ENCODE peak calls at places on chromosomes 11 and 22, in five cellular contexts. U, A, Z, P and O are unnamed samples.

GRCh38 chr22:50671641-50672040 is 982 bp upstream of the SHANK3 start:
- DNase-seq in U (no peak), A (no peak), Z (no peak), P (no peak), O (no peak)

GRCh38 chr11:71075116-71075720 is 177.2 kb downstream of the SHANK2 start:
- DNase-seq in U (no peak), A (no peak), Z (no peak), P (no peak), O (no peak)

GRCh38 chr11:3123761-3124733 is 41.1 kb downstream of the OSBPL5 start:
- DNase-seq in U (peak; percentile 69), A (peak; percentile 78), Z (peak; percentile 94), P (peak; percentile 78), O (peak; percentile 92)

GRCh38 chr11:95230054-95231034 is 658 bp downstream of the SESN3 start:
- DNase-seq in U (peak; percentile 52), A (no peak), Z (peak; percentile 28), P (peak; percentile 45), O (no peak)

GRCh38 chr22:24244144-24244787 is 616 bp downstream of the GGT5 start:
- DNase-seq in U (peak; percentile 71), A (peak; percentile 74), Z (peak; percentile 49), P (no peak), O (peak; percentile 78)

GRCh38 chr11:86167499-86168161 is 76.9 kb upstream of the EED start:
- DNase-seq in U (no peak), A (no peak), Z (no peak), P (no peak), O (peak; percentile 57)

GRCh38 chr11:6156628-6157367 is 13.3 kb downstream of the OR52B2 start:
- DNase-seq in U (no peak), A (no peak), Z (no peak), P (no peak), O (no peak)

GRCh38 chr22:17342361-17342760 is 26.9 kb upstream of the CECR2 start:
- DNase-seq in U (no peak), A (no peak), Z (no peak), P (no peak), O (no peak)

GRCh38 chr11:102111011-102111786 is 952 bp downstream of the YAP1 start:
- DNase-seq in U (peak; percentile 89), A (peak; percentile 92), Z (peak; percentile 81), P (peak; percentile 75), O (peak; percentile 82)

GRCh38 chr11:122998727-122999370 is 17.2 kb upstream of the BSX start:
- DNase-seq in U (no peak), A (no peak), Z (no peak), P (no peak), O (no peak)

GRCh38 chr11:83292709-83293435 is 6.7 kb upstream of the CCDC90B start:
- DNase-seq in U (no peak), A (no peak), Z (peak; percentile 24), P (no peak), O (no peak)

GRCh38 chr22:39171623-39172264 is 19.3 kb upstream of the CBX7 start:
- DNase-seq in U (peak; percentile 31), A (no peak), Z (no peak), P (no peak), O (no peak)

GRCh38 chr11:62902932-62903331 is 18.2 kb downstream of the CHRM1 start:
- DNase-seq in U (no peak), A (no peak), Z (no peak), P (no peak), O (no peak)

GRCh38 chr22:28477556-28477955 is 202.1 kb downstream of the TTC28 start:
- DNase-seq in U (no peak), A (no peak), Z (no peak), P (no peak), O (no peak)

GRCh38 chr11:98207086-98207485 is 813.7 kb upstream of the CNTN5 start:
- DNase-seq in U (no peak), A (no peak), Z (no peak), P (no peak), O (no peak)

GRCh38 chr22:23823331-23823791 is 15.4 kb downstream of the DERL3 start:
- DNase-seq in U (peak; percentile 24), A (no peak), Z (no peak), P (no peak), O (peak; percentile 68)

GRCh38 chr11:417652-418342 is 3.0 kb upstream of the SIGIRR start:
- DNase-seq in U (no peak), A (no peak), Z (no peak), P (no peak), O (peak; percentile 41)

GRCh38 chr22:32785636-32786418 is 15.7 kb upstream of the TIMP3 start:
- DNase-seq in U (no peak), A (no peak), Z (no peak), P (no peak), O (no peak)

GRCh38 chr22:50599816-50600454 is 658 bp upstream of the MAPK8IP2 start:
- DNase-seq in U (peak; percentile 83), A (no peak), Z (no peak), P (no peak), O (peak; percentile 89)

GRCh38 chr11:67351275-67352005 is 1.9 kb downstream of the POLD4 start:
- DNase-seq in U (peak; percentile 74), A (peak; percentile 77), Z (peak; percentile 71), P (peak; percentile 68), O (no peak)

GRCh38 chr11:103871923-103872551 is 164.4 kb upstream of the DDI1 start:
- DNase-seq in U (no peak), A (no peak), Z (no peak), P (no peak), O (no peak)

GRCh38 chr22:22070371-22070824 is 87.8 kb upstream of the TOP3B start:
- DNase-seq in U (no peak), A (no peak), Z (no peak), P (no peak), O (no peak)

GRCh38 chr11:19419813-19420212 is 179.1 kb upstream of the E2F8 start:
- DNase-seq in U (no peak), A (no peak), Z (no peak), P (no peak), O (no peak)

GRCh38 chr22:19942886-19943664 is 1.5 kb upstream of the TXNRD2 start:
- DNase-seq in U (peak; percentile 69), A (peak; percentile 49), Z (peak; percentile 69), P (no peak), O (peak; percentile 50)

GRCh38 chr11:615453-616319 is at the start of gene IRF7:
- DNase-seq in U (peak; percentile 91), A (peak; percentile 99), Z (peak; percentile 92), P (peak; percentile 97), O (peak; percentile 99)

GRCh38 chr11:116148056-116148455 is 624.7 kb downstream of the BUD13 start:
- DNase-seq in U (no peak), A (no peak), Z (no peak), P (no peak), O (no peak)

GRCh38 chr11:130726234-130726559 is 190.1 kb downstream of the SNX19 start:
- DNase-seq in U (peak; percentile 37), A (no peak), Z (peak; percentile 24), P (peak; percentile 51), O (no peak)

GRCh38 chr11:37657645-37658044 is 1059.6 kb upstream of the RAG2 start:
- DNase-seq in U (no peak), A (no peak), Z (no peak), P (no peak), O (no peak)

DNA sequence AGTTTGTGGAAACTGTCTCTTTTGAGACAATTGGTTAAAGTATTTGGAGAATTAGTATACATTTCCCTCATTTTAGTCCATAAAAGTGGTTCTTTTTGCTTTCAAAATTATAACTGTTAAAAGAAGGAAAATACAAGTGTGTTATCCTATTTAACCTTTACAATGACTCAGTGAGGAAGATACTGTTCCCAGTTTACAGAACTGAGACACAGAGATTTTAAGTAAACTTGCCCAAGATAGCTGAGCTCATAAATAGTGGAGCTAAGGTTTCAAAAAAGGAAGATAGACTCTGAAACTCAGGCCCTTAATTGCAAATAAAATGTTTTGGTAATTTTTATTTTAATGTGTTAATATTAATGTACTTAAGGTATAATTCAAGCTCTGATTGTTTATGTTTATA is 58.9 kb downstream of the DKK3 start:
- DNase-seq in U (no peak), A (no peak), Z (no peak), P (no peak), O (no peak)
- H3K36me3 ChIP-seq in U (no peaks in the 10 kb centered on the region), A (peaks cover 79% of the 10 kb centered on the region), Z (no peaks in the 10 kb centered on the region), P (peaks cover 92% of the 10 kb centered on the region), O (peaks cover 8% of the 10 kb centered on the region)

DNA sequence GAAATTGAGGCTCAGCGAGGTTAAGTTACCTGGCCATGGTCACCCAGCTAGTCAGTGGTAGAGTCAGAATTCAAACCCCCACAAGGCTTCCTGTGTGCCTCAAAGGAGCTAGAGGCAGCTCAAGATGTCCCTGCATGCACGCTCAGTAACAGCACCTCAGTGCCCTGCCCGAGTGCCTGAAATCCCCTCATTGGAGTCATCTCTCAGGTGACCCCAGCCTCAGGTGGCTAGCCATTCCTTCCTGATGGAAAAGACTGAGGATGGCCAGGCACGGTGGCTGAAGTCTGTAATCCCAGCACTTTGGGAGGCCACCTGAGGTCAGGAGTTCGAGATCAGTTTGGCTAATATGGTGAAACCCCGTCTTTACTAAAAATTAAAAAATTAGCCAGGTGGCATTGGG is 36.9 kb downstream of the LIF start:
- DNase-seq in U (no peak), A (no peak), Z (no peak), P (no peak), O (no peak)
- H3K27ac ChIP-seq in U (peak overlapping the region; percentile 53), A (peak overlapping the region; percentile 75), Z (peak overlapping the region; percentile 87), P (peak overlapping the region; percentile 84), O (no peak overlapping the region)

DNA sequence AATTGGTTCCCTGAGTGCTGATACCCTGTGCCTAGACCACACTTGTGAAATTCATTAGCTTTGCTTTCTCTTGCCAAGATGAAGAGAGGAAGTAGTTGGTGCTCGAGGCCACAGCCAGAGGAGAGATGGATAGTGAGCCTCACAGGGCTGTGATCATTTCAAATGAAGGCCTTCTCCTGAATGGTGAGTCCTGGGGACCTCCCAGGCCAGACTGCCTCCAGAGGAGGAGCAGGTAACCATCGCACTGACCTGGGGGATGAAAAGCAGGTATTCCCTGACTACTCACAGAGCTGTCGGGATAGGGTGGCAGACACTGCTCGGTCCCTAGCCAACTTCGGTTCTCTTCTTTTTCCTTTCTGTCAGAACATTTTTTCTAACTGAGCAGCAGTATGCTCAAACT is 4.8 kb upstream of the FXYD6 start:
- DNase-seq in U (no peak), A (no peak), Z (no peak), P (no peak), O (no peak)
- H3K4me1 ChIP-seq in U (peaks cover 14% of the 10 kb centered on the region), A (peaks cover 14% of the 10 kb centered on the region), Z (peaks cover 10% of the 10 kb centered on the region), P (peaks cover 18% of the 10 kb centered on the region), O (no peaks in the 10 kb centered on the region)

GRCh38 chr11:10798330-10798980 is 10.3 kb downstream of the EIF4G2 start:
- DNase-seq in U (no peak), A (no peak), Z (no peak), P (no peak), O (no peak)
- H3K36me3 ChIP-seq in U (no peaks in the 10 kb centered on the region), A (peaks cover 77% of the 10 kb centered on the region), Z (no peaks in the 10 kb centered on the region), P (peaks cover 87% of the 10 kb centered on the region), O (peaks cover 14% of the 10 kb centered on the region)

GRCh38 chr22:36455571-36456458 is 25.6 kb downstream of the TXN2 start:
- DNase-seq in U (no peak), A (no peak), Z (no peak), P (no peak), O (no peak)
- H3K27ac ChIP-seq in U (peak overlapping the region; percentile 85), A (peak overlapping the region; percentile 90), Z (peak overlapping the region; percentile 96), P (peak overlapping the region; percentile 93), O (peak overlapping the region; percentile 96)

GRCh38 chr11:44615913-44616806 is 50.7 kb downstream of the CD82 start:
- DNase-seq in U (no peak), A (peak; percentile 26), Z (no peak), P (peak; percentile 24), O (peak; percentile 23)
- H3K4me1 ChIP-seq in U (no peaks in the 10 kb centered on the region), A (peaks cover 10% of the 10 kb centered on the region), Z (no peaks in the 10 kb centered on the region), P (peaks cover 13% of the 10 kb centered on the region), O (no peaks in the 10 kb centered on the region)

GRCh38 chr22:35758394-35758793 is 40.7 kb downstream of the APOL5 start:
- DNase-seq in U (no peak), A (no peak), Z (no peak), P (no peak), O (no peak)
- H3K36me3 ChIP-seq in U (no peaks in the 10 kb centered on the region), A (peaks cover 45% of the 10 kb centered on the region), Z (no peaks in the 10 kb centered on the region), P (peaks cover 4% of the 10 kb centered on the region), O (no peaks in the 10 kb centered on the region)